ENCODE peak calls at places on chromosomes 1 and 21, in nine cellular contexts. K, F, L, T, A, V, I, N and B are unnamed samples.

GRCh38 chr1:205481279-205481617 is 23.2 kb upstream of the CDK18 start:
- DNase-seq in K (no peak), V (no peak), A (no peak), F (no peak), N (no peak), L (no peak), I (no peak), T (no peak), B (no peak)

GRCh38 chr1:113153116-113153803 is 80.3 kb downstream of the LRIG2 start:
- DNase-seq in N (peak), A (no peak), V (no peak), I (no peak), T (no peak), K (no peak), L (no peak), F (peak), B (no peak)

GRCh38 chr1:59990470-59990869 is 63.9 kb upstream of the CYP2J2 start:
- DNase-seq in F (peak), A (no peak), N (no peak), V (no peak), I (no peak), T (no peak), K (no peak), L (no peak), B (no peak)

GRCh38 chr1:23577056-23577985 is 18.0 kb upstream of the ID3 start:
- DNase-seq in A (peak), N (no peak), F (no peak), L (no peak), K (no peak), T (no peak), V (no peak), I (peak), B (peak)

GRCh38 chr1:64984106-64984505 is 17.8 kb upstream of the JAK1 start:
- DNase-seq in T (no peak), K (no peak), N (no peak), V (no peak), A (no peak), I (no peak), L (no peak), F (no peak), B (no peak)

GRCh38 chr1:219958875-219959417 is 30.6 kb upstream of the SLC30A10 start:
- DNase-seq in F (no peak), T (no peak), K (no peak), V (no peak), L (no peak), N (peak), A (no peak), I (no peak), B (no peak)

GRCh38 chr1:218301217-218301616 is 16.1 kb downstream of the RRP15 start:
- DNase-seq in L (no peak), A (no peak), F (no peak), N (no peak), V (no peak), I (no peak), T (no peak), K (no peak), B (no peak)

GRCh38 chr21:44376606-44377005 is 23.2 kb downstream of the TRPM2 start:
- DNase-seq in K (peak), I (no peak), T (no peak), A (no peak), V (no peak), F (no peak), L (no peak), N (no peak), B (peak)

GRCh38 chr1:212814548-212814947 is 22.9 kb downstream of the TATDN3 start:
- DNase-seq in L (no peak), F (no peak), K (no peak), T (no peak), V (no peak), I (no peak), N (no peak), A (no peak), B (no peak)

GRCh38 chr1:172826096-172826741 is 167.3 kb downstream of the FASLG start:
- DNase-seq in I (no peak), L (peak), A (peak), F (peak), V (no peak), T (no peak), N (no peak), K (no peak), B (peak)

GRCh38 chr1:20114021-20114648 is 5.2 kb downstream of the PLA2G2D start:
- DNase-seq in F (no peak), L (no peak), V (no peak), A (no peak), T (no peak), I (no peak), K (peak), N (no peak), B (no peak)

GRCh38 chr21:29989634-29990234 is 49.9 kb upstream of the GRIK1 start:
- DNase-seq in A (no peak), F (no peak), N (no peak), I (no peak), K (no peak), V (no peak), T (no peak), L (no peak), B (no peak)

GRCh38 chr1:31707711-31708110 is 3.9 kb upstream of the COL16A1 start:
- DNase-seq in N (no peak), L (no peak), I (no peak), F (no peak), V (no peak), T (no peak), A (peak), K (no peak), B (no peak)

GRCh38 chr1:195717651-195718050 is 890.6 kb downstream of the KCNT2 start:
- DNase-seq in K (no peak), A (no peak), L (no peak), I (no peak), V (no peak), F (no peak), N (no peak), T (no peak), B (no peak)

GRCh38 chr1:234578735-234579134 is 31.2 kb downstream of the IRF2BP2 start:
- DNase-seq in I (no peak), V (no peak), F (no peak), K (no peak), L (no peak), A (no peak), N (no peak), T (no peak), B (no peak)

GRCh38 chr1:22055463-22055862 is 3.0 kb downstream of the CDC42 start:
- DNase-seq in L (no peak), A (no peak), N (no peak), F (no peak), V (no peak), K (peak), T (no peak), I (no peak), B (no peak)

GRCh38 chr21:33947451-33948095 is 32.0 kb upstream of the ATP5PO start:
- DNase-seq in K (peak), V (peak), F (peak), N (peak), L (peak), A (peak), I (peak), T (peak), B (peak)

GRCh38 chr21:36705679-36706481 is 7.0 kb downstream of the SIM2 start:
- DNase-seq in L (no peak), T (no peak), F (no peak), V (no peak), I (no peak), N (no peak), A (no peak), K (peak), B (no peak)

GRCh38 chr1:232533328-232533727 is 96.6 kb downstream of the SIPA1L2 start:
- DNase-seq in I (no peak), T (no peak), F (no peak), N (no peak), L (no peak), K (no peak), A (no peak), V (no peak), B (no peak)

GRCh38 chr1:8570435-8570834 is 247.0 kb downstream of the RERE start:
- DNase-seq in I (no peak), K (no peak), A (peak), V (no peak), F (no peak), N (no peak), T (no peak), L (no peak), B (no peak)

GRCh38 chr1:111203681-111204210 is 3.3 kb upstream of the DENND2D start:
- DNase-seq in L (peak), T (peak), K (peak), N (peak), I (peak), A (no peak), F (peak), V (peak), B (peak)

GRCh38 chr1:76240321-76240720 is 165.8 kb downstream of the ST6GALNAC3 start:
- DNase-seq in N (no peak), K (no peak), T (no peak), V (no peak), I (no peak), L (no peak), A (no peak), F (peak), B (no peak)

DNA sequence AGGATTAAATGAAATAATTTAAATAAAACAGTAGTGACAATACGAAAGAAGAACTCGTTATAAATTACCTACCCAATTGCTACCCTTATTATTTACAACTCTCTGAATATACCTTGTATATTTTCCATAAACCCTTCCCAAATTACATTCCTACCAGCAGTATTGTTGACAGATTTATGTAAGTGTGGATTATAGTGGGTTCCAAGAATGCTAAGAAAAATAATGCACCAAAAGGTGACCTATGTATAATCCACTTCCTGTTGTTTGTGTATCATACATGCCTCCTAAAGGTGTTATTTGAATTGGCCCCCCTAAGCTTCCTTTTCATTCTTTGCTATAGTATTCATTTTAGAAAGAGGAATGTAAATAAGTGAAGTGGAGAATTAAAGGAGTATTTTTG is 33.2 kb upstream of the CXADR start:
- DNase-seq in F (no peak), K (no peak), T (no peak), A (no peak), I (no peak), L (no peak), N (no peak), V (no peak), B (no peak)
- TF ChIP-seq CTCF in F (no peak), K (no peak), T (no peak), A (no peak), I (no peak), L (no peak), N (no peak), V (no peak), B (no peak)

DNA sequence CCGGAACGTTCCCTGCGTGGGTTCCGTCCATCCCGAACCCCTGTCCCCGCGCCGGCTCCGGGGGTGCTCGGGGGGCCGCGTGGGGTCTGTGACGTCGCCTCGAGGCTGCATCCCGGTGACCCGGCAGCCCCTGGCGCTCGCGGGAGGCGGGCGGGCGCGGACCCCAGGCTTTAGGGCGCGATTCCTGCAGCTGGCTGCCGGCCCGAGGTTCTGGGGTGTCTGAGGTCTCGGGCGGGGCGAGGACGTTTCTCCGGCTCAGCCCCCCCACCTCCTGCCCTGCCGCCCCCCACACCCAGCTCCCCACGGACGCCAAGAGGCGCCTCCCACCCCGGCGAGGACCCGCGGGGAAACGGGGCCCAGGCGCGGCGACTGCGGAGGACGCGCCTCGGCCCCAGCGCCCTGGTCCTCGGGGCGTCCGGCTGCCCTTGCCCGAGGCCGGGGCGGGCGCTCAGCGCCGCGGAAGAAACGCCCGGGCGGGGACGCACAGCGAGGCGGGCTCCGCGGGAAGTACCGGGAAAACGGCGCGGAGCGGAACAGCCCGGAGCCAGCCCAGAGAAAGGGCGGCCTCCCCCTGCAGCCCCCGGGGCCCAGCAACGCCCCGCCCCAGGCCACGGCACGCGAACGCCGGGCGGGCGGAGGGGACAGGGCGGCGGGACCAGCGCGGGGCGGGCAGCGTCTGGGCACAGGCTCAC is 1.3 kb upstream of the PCBP3 start:
- DNase-seq in L (no peak), I (no peak), A (no peak), N (no peak), F (no peak), V (no peak), K (no peak), T (no peak), B (no peak)
- H3K4me3 ChIP-seq in L (no peak), I (no peak), A (no peak), N (peak), F (no peak), V (no peak), K (no peak), T (peak), B (peak)

GRCh38 chr1:56788102-56788501 is 31.1 kb downstream of the FYB2 start:
- DNase-seq in I (no peak), K (no peak), L (no peak), V (no peak), A (no peak), N (no peak), F (no peak), T (no peak), B (no peak)
- TF ChIP-seq CTCF in I (no peak), K (no peak), L (no peak), V (no peak), A (no peak), N (no peak), F (no peak), T (no peak), B (no peak)

DNA sequence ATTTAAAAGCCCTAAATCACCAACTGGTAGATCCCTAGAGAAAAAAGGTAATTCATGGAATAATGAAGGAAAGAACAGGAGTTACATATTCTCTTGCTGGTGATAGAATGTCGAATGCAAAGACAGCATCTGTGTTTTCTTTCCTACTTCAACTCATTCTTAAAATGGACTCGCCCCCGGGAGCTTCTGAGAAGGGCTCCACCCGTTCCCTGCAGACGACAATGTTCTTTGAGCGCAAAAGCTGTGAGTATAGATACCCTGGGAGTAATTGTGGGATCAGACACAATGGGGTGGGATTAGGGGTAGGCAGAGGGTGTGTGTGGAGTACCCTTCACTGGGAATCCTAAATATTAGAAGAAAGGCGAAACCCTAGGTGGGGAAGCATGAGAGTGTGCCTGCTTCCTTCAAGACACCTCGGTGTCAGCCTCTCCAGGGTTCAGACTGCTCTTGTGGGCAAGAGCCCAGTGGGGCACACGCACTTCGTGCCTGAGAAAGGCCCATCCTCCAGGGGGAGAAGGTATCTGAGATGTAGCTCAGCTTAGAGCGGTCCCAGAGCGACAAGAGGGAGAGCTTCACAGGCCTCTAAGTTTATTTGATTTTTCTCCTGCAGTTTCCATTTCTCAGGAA is 123.3 kb upstream of the DPYD start:
- DNase-seq in K (no peak), F (peak), T (no peak), V (no peak), L (no peak), I (no peak), N (no peak), A (no peak), B (no peak)
- H3K4me3 ChIP-seq in K (no peak), F (peak), T (peak), V (no peak), L (no peak), I (no peak), N (no peak), A (peak), B (no peak)

DNA sequence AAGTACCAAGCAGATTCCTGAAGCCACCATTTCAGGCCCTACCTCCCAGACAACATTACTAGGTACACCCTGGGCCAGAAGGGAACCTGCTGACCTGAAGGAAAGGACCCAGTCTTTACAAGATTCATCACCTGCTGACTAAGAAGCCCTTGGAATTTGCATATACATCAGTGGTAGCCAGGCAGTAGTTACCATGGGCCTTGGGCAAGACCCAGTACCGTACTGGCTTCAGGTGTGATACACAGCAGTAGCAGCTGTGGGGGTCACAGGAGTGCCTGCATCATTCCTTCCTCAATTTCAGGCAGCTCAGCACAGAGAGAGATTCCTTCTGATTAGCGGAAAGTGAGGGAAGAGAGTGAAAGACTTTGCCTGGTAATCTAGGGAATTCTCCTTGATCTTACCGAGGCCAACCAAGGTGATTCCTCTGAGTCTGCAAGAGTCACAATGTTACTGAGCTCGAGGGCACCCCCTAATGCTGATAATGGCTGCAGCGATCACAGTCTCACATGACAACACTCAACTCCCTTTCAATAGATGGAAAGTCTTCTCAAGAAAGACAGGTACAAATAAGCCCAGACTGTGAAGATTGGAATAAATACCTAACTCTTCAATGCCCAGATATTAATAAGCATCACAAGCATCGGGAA is 22.0 kb upstream of the UHMK1 start:
- DNase-seq in N (no peak), F (no peak), T (no peak), V (no peak), A (no peak), I (no peak), L (no peak), K (no peak), B (no peak)
- TF ChIP-seq CTCF in N (no peak), F (peak), T (no peak), V (no peak), A (no peak), I (no peak), L (no peak), K (no peak), B (no peak)

DNA sequence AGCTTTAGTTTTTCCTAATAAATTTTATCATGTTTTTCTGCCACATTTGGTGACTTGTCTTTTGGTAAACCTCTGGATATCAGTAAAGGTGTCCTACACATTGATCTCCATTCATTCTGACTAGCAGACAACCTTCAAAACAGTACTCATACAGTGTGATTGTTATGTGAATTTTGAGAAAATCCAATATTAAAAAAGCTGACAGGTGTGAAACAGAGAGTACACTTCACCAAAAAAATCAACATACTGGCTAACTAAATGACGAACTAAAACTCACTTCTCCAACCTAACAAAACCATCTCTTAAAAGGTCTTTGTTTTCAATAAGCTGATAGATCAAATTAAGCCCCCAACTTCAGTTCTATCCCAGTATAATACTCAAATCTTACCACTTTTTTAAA is 1.5 kb downstream of the FRRS1 start:
- DNase-seq in K (no peak), F (no peak), T (no peak), L (no peak), I (no peak), N (no peak), V (no peak), A (no peak), B (no peak)
- H3K4me3 ChIP-seq in K (no peak), F (no peak), T (no peak), L (no peak), I (no peak), N (peak), V (no peak), A (no peak), B (no peak)

GRCh38 chr1:95953005-95953404 is 719.0 kb downstream of the RWDD3 start:
- DNase-seq in F (peak), N (no peak), I (no peak), T (no peak), L (no peak), V (no peak), A (no peak), K (no peak), B (no peak)
- TF ChIP-seq CTCF in F (peak), N (no peak), I (peak), T (peak), L (no peak), V (no peak), A (no peak), K (no peak), B (peak)

GRCh38 chr1:201294876-201295275 is 11.6 kb downstream of the PKP1 start:
- DNase-seq in T (no peak), F (no peak), N (no peak), L (no peak), I (no peak), V (no peak), K (no peak), A (no peak), B (no peak)
- H3K4me3 ChIP-seq in T (no peak), F (no peak), N (no peak), L (no peak), I (no peak), V (no peak), K (no peak), A (no peak), B (no peak)

GRCh38 chr21:39422468-39423241 is 22.9 kb downstream of the LCA5L start:
- DNase-seq in F (no peak), T (no peak), V (no peak), I (no peak), A (no peak), N (no peak), K (no peak), L (no peak), B (no peak)
- TF ChIP-seq CTCF in F (no peak), T (no peak), V (no peak), I (no peak), A (no peak), N (no peak), K (no peak), L (no peak), B (no peak)